ENCODE peak calls at places on chromosomes 16 and 17, in seven cellular contexts. H is stomach, U is tibial nerve, K is A549, J is esophagus muscularis mucosa, I is HepG2, Y is transverse colon. G is an unnamed sample.

GRCh38 chr17:8746501-8747236 is 2.0 kb upstream of the CCDC42 start:
- DNase-seq in H (no peak), U (no peak), K (peak; percentile 39), J (no peak), I (no peak), Y (no peak), G (no peak)

GRCh38 chr16:17228048-17228707 is 242.6 kb downstream of the XYLT1 start:
- DNase-seq in H (no peak), U (no peak), K (no peak), J (no peak), I (no peak), Y (no peak), G (no peak)

GRCh38 chr17:65495255-65496060 is 66.0 kb downstream of the AXIN2 start:
- DNase-seq in H (no peak), U (no peak), K (no peak), J (no peak), I (no peak), Y (peak; percentile 39), G (peak; percentile 65)

GRCh38 chr17:9402590-9403199 is 172.9 kb downstream of the STX8 start:
- DNase-seq in H (no peak), U (no peak), K (peak; percentile 27), J (no peak), I (peak; percentile 45), Y (peak; percentile 25), G (no peak)

GRCh38 chr17:34154916-34155730 is 100.0 kb upstream of the CCL2 start:
- DNase-seq in H (no peak), U (no peak), K (no peak), J (no peak), I (no peak), Y (no peak), G (no peak)

GRCh38 chr17:2398655-2399571 is 1.9 kb downstream of the MNT start:
- DNase-seq in H (peak; percentile 47), U (peak; percentile 49), K (peak; percentile 75), J (no peak), I (peak; percentile 86), Y (peak; percentile 61), G (peak; percentile 93)

GRCh38 chr17:80501739-80502577 is 25.6 kb upstream of the NPTX1 start:
- DNase-seq in H (no peak), U (no peak), K (peak; percentile 57), J (no peak), I (no peak), Y (peak; percentile 29), G (no peak)

GRCh38 chr17:28315846-28316705 is 2.9 kb upstream of the TMEM97 start:
- DNase-seq in H (no peak), U (no peak), K (no peak), J (no peak), I (no peak), Y (no peak), G (no peak)

GRCh38 chr16:67481561-67482259 is 753 bp upstream of the ATP6V0D1 start:
- DNase-seq in H (peak; percentile 56), U (no peak), K (no peak), J (no peak), I (peak; percentile 65), Y (peak; percentile 70), G (no peak)

GRCh38 chr16:4375717-4376116 is 4.1 kb downstream of the VASN start:
- DNase-seq in H (no peak), U (no peak), K (no peak), J (no peak), I (no peak), Y (no peak), G (no peak)
- H3K4me3 ChIP-seq in H (peak overlapping the region; percentile 14), U (no peak overlapping the region), K (no peak overlapping the region), J (no peak overlapping the region), I (no peak overlapping the region), Y (no peak overlapping the region), G (peak overlapping the region; percentile 15)

GRCh38 chr16:29012913-29013641 is 28.2 kb downstream of the LAT start:
- DNase-seq in H (no peak), U (no peak), K (no peak), J (no peak), I (no peak), Y (no peak), G (no peak)

GRCh38 chr16:29009050-29009837 is 24.4 kb downstream of the LAT start:
- DNase-seq in H (no peak), U (no peak), K (no peak), J (no peak), I (no peak), Y (no peak), G (no peak)

GRCh38 chr16:29011851-29012250 is 27.0 kb downstream of the LAT start:
- DNase-seq in H (no peak), U (no peak), K (no peak), J (no peak), I (no peak), Y (no peak), G (no peak)

GRCh38 chr16:29009838-29010166 is 24.9 kb downstream of the LAT start:
- DNase-seq in H (no peak), U (no peak), K (no peak), J (no peak), I (no peak), Y (no peak), G (no peak)

DNA sequence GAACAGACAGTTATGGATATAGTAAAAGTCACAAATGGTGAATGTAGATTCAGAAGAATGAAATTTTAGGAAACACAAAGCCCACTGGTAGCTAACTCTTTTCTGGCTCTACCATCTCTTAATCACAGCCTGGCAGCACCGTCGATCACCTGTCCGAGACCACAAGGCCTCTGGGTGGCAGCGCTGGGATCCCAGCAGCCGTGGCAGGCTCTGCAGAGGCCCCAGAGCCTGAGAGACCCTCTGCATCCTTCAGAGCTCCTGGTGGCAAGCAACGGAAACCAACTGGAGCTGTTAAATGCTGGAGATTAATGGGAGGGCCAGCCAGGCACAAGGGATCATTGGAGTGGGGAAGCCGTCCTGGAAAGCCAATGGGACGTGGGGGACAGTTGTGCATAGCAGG is 26.3 kb downstream of the LAT start:
- DNase-seq in H (no peak), U (no peak), K (no peak), J (no peak), I (no peak), Y (no peak), G (no peak)
- TF ChIP-seq CTCF in H (no peak), U (no peak), K (peak; percentile 10), J (no peak), I (peak; percentile 10), Y (no peak), G (no peak)

DNA sequence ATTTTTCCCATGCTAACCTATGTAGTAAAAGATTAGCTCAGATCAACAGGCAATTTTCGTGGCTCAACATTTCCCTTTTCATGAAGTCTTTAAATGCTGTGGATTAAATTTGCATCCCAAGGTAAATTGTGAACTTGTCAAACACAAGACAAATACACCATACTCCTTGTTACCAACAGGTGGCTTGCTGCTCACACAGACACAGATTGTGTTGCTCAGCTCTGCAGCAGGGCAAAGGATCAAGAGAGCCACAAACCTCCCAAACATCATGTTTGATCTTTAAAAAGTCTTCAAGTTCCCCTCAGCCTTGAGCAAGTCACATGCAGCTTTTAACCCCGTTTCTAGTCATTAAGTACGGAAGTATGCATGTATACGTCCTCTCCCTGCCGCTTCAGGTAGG is 119.6 kb upstream of the CNTNAP4 start:
- DNase-seq in H (no peak), U (no peak), K (no peak), J (no peak), I (no peak), Y (no peak), G (no peak)
- TF ChIP-seq EP300 in H (no peak), U (no peak), K (no peak), J (no peak), I (no peak), Y (no peak), G (no peak)

DNA sequence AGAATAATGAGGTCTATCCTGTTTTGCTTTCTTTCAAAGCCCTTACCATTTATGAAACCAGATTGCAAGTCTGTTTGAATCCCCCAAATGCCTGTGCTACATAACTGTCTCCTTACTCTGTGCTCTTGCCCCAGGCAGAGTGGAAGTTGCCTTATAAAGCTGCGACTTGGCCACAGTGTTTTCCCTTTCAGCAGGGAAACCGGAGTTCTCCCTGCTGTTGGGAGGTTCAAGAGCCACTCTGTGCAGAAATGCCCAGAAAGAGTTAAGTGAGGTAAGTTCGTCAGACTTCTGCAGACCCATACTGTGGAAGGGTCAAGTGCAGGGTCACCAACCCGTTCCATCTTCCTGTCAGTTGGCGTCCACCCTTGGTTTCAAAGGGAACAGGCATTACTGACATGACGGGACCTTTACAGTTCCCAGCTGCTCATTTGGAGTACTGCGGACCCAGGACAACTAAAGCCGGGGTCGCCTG is 508.9 kb downstream of the WWOX start:
- DNase-seq in H (no peak), U (no peak), K (no peak), J (no peak), I (no peak), Y (peak; percentile 10), G (no peak)
- H3K4me3 ChIP-seq in H (peak overlapping the region; percentile 27), U (no peak overlapping the region), K (no peak overlapping the region), J (peak overlapping the region; percentile 42), I (no peak overlapping the region), Y (no peak overlapping the region), G (no peak overlapping the region)

GRCh38 chr16:51134269-51134812 is 16.7 kb downstream of the SALL1 start:
- DNase-seq in H (no peak), U (no peak), K (no peak), J (no peak), I (no peak), Y (no peak), G (no peak)
- TF ChIP-seq CTCF in H (no peak), U (no peak), K (no peak), J (no peak), I (no peak), Y (no peak), G (no peak)

G was measured in upper lobe of left lung.